ENCODE peak calls at places on chromosomes 5 and 9, in seven cellular contexts. C, K, Y, N, Z, L and R are unnamed samples.

GRCh38 chr5:6468104-6468503 is 19.4 kb downstream of the UBE2QL1 start:
- DNase-seq in C (peak; percentile 62), K (no peak), Y (no peak), N (no peak), Z (peak; percentile 34), L (no peak), R (no peak)

GRCh38 chr9:72363908-72364678 is 915 bp downstream of the ZFAND5 start:
- DNase-seq in C (peak; percentile 91), K (peak; percentile 80), Y (peak; percentile 14), N (peak; percentile 64), Z (peak; percentile 71), L (peak; percentile 28), R (peak; percentile 85)

GRCh38 chr5:154648706-154649105 is 106.5 kb upstream of the LARP1 start:
- DNase-seq in C (no peak), K (no peak), Y (no peak), N (no peak), Z (no peak), L (no peak), R (no peak)

GRCh38 chr5:69450116-69450515 is 35.2 kb downstream of the MARVELD2 start:
- DNase-seq in C (no peak), K (no peak), Y (no peak), N (peak; percentile 80), Z (no peak), L (no peak), R (no peak)

GRCh38 chr5:58923355-58923754 is 340.5 kb downstream of the RAB3C start:
- DNase-seq in C (no peak), K (no peak), Y (no peak), N (no peak), Z (no peak), L (no peak), R (no peak)

GRCh38 chr9:120885968-120886367 is 9.0 kb upstream of the PHF19 start:
- DNase-seq in C (no peak), K (no peak), Y (peak; percentile 83), N (no peak), Z (no peak), L (no peak), R (no peak)

GRCh38 chr5:162174358-162174757 is 106.8 kb downstream of the GABRG2 start:
- DNase-seq in C (no peak), K (no peak), Y (peak; percentile 9), N (no peak), Z (peak; percentile 11), L (no peak), R (no peak)

GRCh38 chr9:127500399-127500798 is 49.1 kb downstream of the LRSAM1 start:
- DNase-seq in C (no peak), K (no peak), Y (no peak), N (no peak), Z (no peak), L (no peak), R (no peak)

GRCh38 chr9:14226855-14227532 is 86.9 kb downstream of the NFIB start:
- DNase-seq in C (no peak), K (no peak), Y (no peak), N (no peak), Z (no peak), L (no peak), R (no peak)

GRCh38 chr5:35854248-35854647 is 2.4 kb upstream of the IL7R start:
- DNase-seq in C (no peak), K (no peak), Y (no peak), N (no peak), Z (no peak), L (no peak), R (peak; percentile 90)

GRCh38 chr5:17222679-17223078 is 5.2 kb downstream of the BASP1 start:
- DNase-seq in C (no peak), K (no peak), Y (no peak), N (peak; percentile 68), Z (no peak), L (no peak), R (no peak)

GRCh38 chr9:523444-523843 is 308.8 kb downstream of the DOCK8 start:
- DNase-seq in C (no peak), K (no peak), Y (no peak), N (no peak), Z (no peak), L (no peak), R (no peak)

GRCh38 chr5:55172937-55173695 is at the start of gene CDC20B:
- DNase-seq in C (peak; percentile 87), K (peak; percentile 75), Y (peak; percentile 52), N (peak; percentile 53), Z (peak; percentile 95), L (peak; percentile 86), R (peak; percentile 44)

GRCh38 chr9:88746029-88746743 is 211.2 kb downstream of the NXNL2 start:
- DNase-seq in C (no peak), K (peak; percentile 69), Y (no peak), N (peak; percentile 92), Z (peak; percentile 42), L (no peak), R (no peak)

GRCh38 chr5:57718155-57718554 is 235.5 kb upstream of the ACTBL2 start:
- DNase-seq in C (no peak), K (no peak), Y (no peak), N (peak; percentile 80), Z (no peak), L (no peak), R (no peak)

GRCh38 chr5:172795401-172795977 is 24.5 kb upstream of the DUSP1 start:
- DNase-seq in C (peak; percentile 99), K (peak; percentile 96), Y (no peak), N (peak; percentile 99), Z (no peak), L (no peak), R (no peak)

GRCh38 chr5:135887881-135888614 is 7.6 kb downstream of the IL9 start:
- DNase-seq in C (no peak), K (no peak), Y (no peak), N (peak; percentile 41), Z (peak; percentile 65), L (peak; percentile 27), R (no peak)

GRCh38 chr5:147740864-147741263 is 41.7 kb downstream of the JAKMIP2 start:
- DNase-seq in C (no peak), K (no peak), Y (no peak), N (no peak), Z (no peak), L (no peak), R (no peak)

GRCh38 chr5:87674235-87674634 is 261.5 kb upstream of the CCNH start:
- DNase-seq in C (no peak), K (no peak), Y (no peak), N (no peak), Z (no peak), L (no peak), R (no peak)

GRCh38 chr9:95003694-95004451 is 277.4 kb downstream of the AOPEP start:
- DNase-seq in C (peak; percentile 91), K (peak; percentile 78), Y (peak; percentile 5), N (peak; percentile 67), Z (peak; percentile 67), L (peak; percentile 58), R (no peak)

GRCh38 chr9:23914431-23915003 is 88.5 kb upstream of the ELAVL2 start:
- DNase-seq in C (no peak), K (no peak), Y (no peak), N (no peak), Z (no peak), L (no peak), R (no peak)

GRCh38 chr5:68834486-68834885 is 259.3 kb upstream of the SLC30A5 start:
- DNase-seq in C (no peak), K (no peak), Y (no peak), N (peak; percentile 87), Z (no peak), L (no peak), R (no peak)

GRCh38 chr9:11702529-11702928 is 990.7 kb upstream of the TYRP1 start:
- DNase-seq in C (no peak), K (no peak), Y (no peak), N (no peak), Z (no peak), L (no peak), R (no peak)

GRCh38 chr9:38183994-38184568 is 115.1 kb upstream of the SHB start:
- DNase-seq in C (no peak), K (no peak), Y (peak; percentile 54), N (peak; percentile 20), Z (no peak), L (no peak), R (no peak)

GRCh38 chr5:73299665-73300435 is 126.9 kb downstream of the TMEM174 start:
- DNase-seq in C (no peak), K (no peak), Y (no peak), N (no peak), Z (no peak), L (no peak), R (no peak)

GRCh38 chr9:105006514-105006913 is 78.6 kb upstream of the ABCA1 start:
- DNase-seq in C (no peak), K (no peak), Y (no peak), N (no peak), Z (no peak), L (no peak), R (no peak)

GRCh38 chr9:131601683-131602181 is 56.4 kb downstream of the PRRT1B start:
- DNase-seq in C (no peak), K (no peak), Y (no peak), N (no peak), Z (no peak), L (no peak), R (no peak)

GRCh38 chr5:123795688-123796087 is 283.7 kb downstream of the CSNK1G3 start:
- DNase-seq in C (no peak), K (no peak), Y (no peak), N (no peak), Z (no peak), L (no peak), R (no peak)

GRCh38 chr5:31741496-31741895 is 102.6 kb downstream of the PDZD2 start:
- DNase-seq in C (no peak), K (peak; percentile 54), Y (no peak), N (no peak), Z (no peak), L (no peak), R (no peak)

GRCh38 chr5:103561670-103562069 is 919 bp downstream of the NUDT12 start:
- DNase-seq in C (no peak), K (no peak), Y (no peak), N (no peak), Z (no peak), L (peak; percentile 32), R (no peak)

GRCh38 chr5:173646684-173647083 is 30.2 kb upstream of the BOD1 start:
- DNase-seq in C (peak; percentile 70), K (no peak), Y (no peak), N (no peak), Z (no peak), L (no peak), R (no peak)

GRCh38 chr5:9632495-9632894 is 2.3 kb upstream of the TAS2R1 start:
- DNase-seq in C (no peak), K (no peak), Y (no peak), N (no peak), Z (no peak), L (no peak), R (no peak)

GRCh38 chr5:159890141-159890540 is 26.1 kb upstream of the ADRA1B start:
- DNase-seq in C (no peak), K (no peak), Y (no peak), N (no peak), Z (no peak), L (no peak), R (no peak)

GRCh38 chr9:6873862-6874261 is 116.1 kb downstream of the KDM4C start:
- DNase-seq in C (no peak), K (no peak), Y (no peak), N (peak; percentile 30), Z (no peak), L (no peak), R (no peak)